ENCODE peak calls at places on chromosomes 2 and 18, in six cellular contexts. D, R, A, K, V and Z are unnamed samples.

GRCh38 chr2:123811846-123812245 is 213.2 kb upstream of the CNTNAP5 start:
- DNase-seq in D (no peak), R (no peak), A (no peak), K (no peak), V (no peak), Z (no peak)

GRCh38 chr2:237875234-237876055 is 16.0 kb downstream of the RAMP1 start:
- DNase-seq in D (no peak), R (no peak), A (no peak), K (no peak), V (no peak), Z (no peak)

GRCh38 chr18:23237524-23238151 is 102.4 kb downstream of the CABLES1 start:
- DNase-seq in D (peak; percentile 57), R (peak; percentile 56), A (peak; percentile 73), K (no peak), V (no peak), Z (peak; percentile 67)

GRCh38 chr2:202161106-202161836 is 77.1 kb downstream of the SUMO1 start:
- DNase-seq in D (no peak), R (peak; percentile 38), A (peak; percentile 83), K (no peak), V (no peak), Z (no peak)

GRCh38 chr2:65529419-65529818 is 97.0 kb upstream of the SPRED2 start:
- DNase-seq in D (no peak), R (no peak), A (no peak), K (no peak), V (no peak), Z (no peak)

GRCh38 chr2:168626096-168626495 is 170.0 kb downstream of the CERS6 start:
- DNase-seq in D (peak; percentile 34), R (no peak), A (no peak), K (no peak), V (no peak), Z (no peak)

GRCh38 chr2:67389286-67389685 is 7.8 kb upstream of the ETAA1 start:
- DNase-seq in D (no peak), R (peak; percentile 36), A (peak; percentile 82), K (no peak), V (no peak), Z (peak; percentile 86)

GRCh38 chr2:199624958-199625357 is 167.2 kb upstream of the SATB2 start:
- DNase-seq in D (no peak), R (no peak), A (no peak), K (no peak), V (no peak), Z (no peak)

GRCh38 chr2:100882645-100883613 is 63.0 kb downstream of the NPAS2 start:
- DNase-seq in D (no peak), R (peak; percentile 56), A (peak; percentile 71), K (no peak), V (no peak), Z (peak; percentile 27)